ENCODE peak calls at places on chromosomes 3 and 15, in four cellular contexts. One of them, this sample, is unnamed.
A peak's percentile ranks its signal among the peaks of the same experiment; 100 is the strongest.

GRCh38 chr15:43934480-43934879 is 107.7 kb downstream of the WDR76 start:
- DNase-seq in lower lobe of right lung: no peak
- DNase-seq in heart left ventricle: no peak
- DNase-seq in testis: no peak
- DNase-seq in this sample: no peak

GRCh38 chr3:139718415-139718814 is 40.6 kb upstream of the NMNAT3 start:
- DNase-seq in lower lobe of right lung: no peak
- DNase-seq in heart left ventricle: peak; percentile 35
- DNase-seq in testis: peak; percentile 74
- DNase-seq in this sample: peak; percentile 60

GRCh38 chr3:72892081-72892763 is 4.4 kb downstream of the GXYLT2 start:
- DNase-seq in lower lobe of right lung: no peak
- DNase-seq in heart left ventricle: peak; percentile 48
- DNase-seq in testis: peak; percentile 21
- DNase-seq in this sample: no peak

GRCh38 chr15:29103825-29104565 is 165.6 kb downstream of the NSMCE3 start:
- DNase-seq in lower lobe of right lung: peak; percentile 57
- DNase-seq in heart left ventricle: peak; percentile 72
- DNase-seq in testis: peak; percentile 84
- DNase-seq in this sample: peak; percentile 73

GRCh38 chr15:66763186-66764066 is 61.4 kb downstream of the SMAD6 start:
- DNase-seq in lower lobe of right lung: peak; percentile 95
- DNase-seq in heart left ventricle: peak; percentile 98
- DNase-seq in testis: peak; percentile 54
- DNase-seq in this sample: peak; percentile 94

GRCh38 chr3:114569186-114569585 is 275.4 kb downstream of the TIGIT start:
- DNase-seq in lower lobe of right lung: no peak
- DNase-seq in heart left ventricle: no peak
- DNase-seq in testis: no peak
- DNase-seq in this sample: no peak

GRCh38 chr3:155455765-155456164 is 162.3 kb upstream of the STRIT1 start:
- DNase-seq in lower lobe of right lung: no peak
- DNase-seq in heart left ventricle: no peak
- DNase-seq in testis: no peak
- DNase-seq in this sample: no peak

GRCh38 chr3:178558637-178559036 is 22.4 kb downstream of the KCNMB2 start:
- DNase-seq in lower lobe of right lung: no peak
- DNase-seq in heart left ventricle: no peak
- DNase-seq in testis: no peak
- DNase-seq in this sample: no peak

GRCh38 chr3:42670670-42671069 is 14.7 kb upstream of the KLHL40 start:
- DNase-seq in lower lobe of right lung: no peak
- DNase-seq in heart left ventricle: no peak
- DNase-seq in testis: no peak
- DNase-seq in this sample: no peak

GRCh38 chr3:60932669-60933068 is 318.6 kb downstream of the FHIT start:
- DNase-seq in lower lobe of right lung: no peak
- DNase-seq in heart left ventricle: no peak
- DNase-seq in testis: no peak
- DNase-seq in this sample: no peak

GRCh38 chr3:28348286-28348636 is 260 bp upstream of the ZCWPW2 start:
- DNase-seq in lower lobe of right lung: no peak
- DNase-seq in heart left ventricle: no peak
- DNase-seq in testis: no peak
- DNase-seq in this sample: peak; percentile 95

GRCh38 chr15:70217246-70218160 is 119.8 kb upstream of the TLE3 start:
- DNase-seq in lower lobe of right lung: no peak
- DNase-seq in heart left ventricle: no peak
- DNase-seq in testis: no peak
- DNase-seq in this sample: no peak

GRCh38 chr15:67080118-67080899 is 14.9 kb downstream of the SMAD3 start:
- DNase-seq in lower lobe of right lung: peak; percentile 68
- DNase-seq in heart left ventricle: no peak
- DNase-seq in testis: peak; percentile 81
- DNase-seq in this sample: no peak

GRCh38 chr3:149581248-149581647 is 76.6 kb downstream of the WWTR1 start:
- DNase-seq in lower lobe of right lung: no peak
- DNase-seq in heart left ventricle: no peak
- DNase-seq in testis: no peak
- DNase-seq in this sample: no peak

GRCh38 chr15:48250640-48251076 is 44.6 kb downstream of the SLC12A1 start:
- DNase-seq in lower lobe of right lung: no peak
- DNase-seq in heart left ventricle: no peak
- DNase-seq in testis: peak; percentile 49
- DNase-seq in this sample: no peak

GRCh38 chr15:92020207-92020606 is 166.7 kb downstream of the SLCO3A1 start:
- DNase-seq in lower lobe of right lung: no peak
- DNase-seq in heart left ventricle: no peak
- DNase-seq in testis: no peak
- DNase-seq in this sample: no peak

GRCh38 chr3:21641959-21642358 is 109.1 kb downstream of the ZNF385D start:
- DNase-seq in lower lobe of right lung: no peak
- DNase-seq in heart left ventricle: no peak
- DNase-seq in testis: no peak
- DNase-seq in this sample: no peak

GRCh38 chr3:102190340-102190723 is 244.5 kb upstream of the ZPLD1 start:
- DNase-seq in lower lobe of right lung: no peak
- DNase-seq in heart left ventricle: no peak
- DNase-seq in testis: no peak
- DNase-seq in this sample: no peak

GRCh38 chr15:33985287-33985686 is 17.0 kb downstream of the CHRM5 start:
- DNase-seq in lower lobe of right lung: no peak
- DNase-seq in heart left ventricle: no peak
- DNase-seq in testis: no peak
- DNase-seq in this sample: no peak

DNA sequence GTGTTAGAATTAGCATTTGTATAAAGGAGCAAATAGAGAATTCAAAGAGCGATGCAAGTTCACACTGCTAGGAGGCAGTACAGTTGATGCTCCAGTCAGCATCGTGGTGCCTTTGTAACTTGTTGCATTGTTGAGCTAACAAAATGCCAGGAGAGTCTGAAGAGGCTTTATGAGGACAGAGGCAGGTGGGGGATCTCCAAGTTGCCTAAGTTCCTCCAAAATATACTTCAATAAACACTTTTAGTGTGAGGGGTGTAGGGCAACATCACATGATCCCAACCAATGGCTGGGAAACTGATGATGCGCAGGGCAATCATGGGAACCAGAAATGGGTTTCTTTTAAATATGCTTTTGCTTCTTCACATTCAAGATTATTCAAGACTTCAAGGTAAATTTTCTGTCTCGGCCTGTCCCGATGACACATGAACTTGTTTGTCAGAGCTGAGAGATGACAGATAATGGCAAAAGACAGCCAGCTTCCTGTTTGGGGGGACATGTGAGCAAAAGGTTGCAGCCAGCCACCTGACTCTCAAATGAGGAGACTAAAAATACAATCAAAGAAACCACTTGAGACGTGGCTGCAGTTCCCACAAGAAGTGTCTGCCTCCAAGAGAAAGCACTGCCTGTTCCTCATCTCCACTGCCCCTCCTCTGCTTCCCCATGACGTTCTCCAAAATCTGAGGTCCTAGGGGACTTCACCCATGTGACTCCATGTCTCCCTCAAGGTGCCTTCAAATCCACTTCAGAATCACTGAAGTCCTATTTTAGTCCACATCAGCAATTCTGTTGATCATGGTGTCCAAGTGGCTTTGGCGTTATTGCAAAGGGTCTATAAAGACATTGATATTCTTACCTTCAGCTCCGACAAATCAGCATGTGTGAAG is 39.3 kb downstream of the KLHL6 start:
- DNase-seq in lower lobe of right lung: no peak
- DNase-seq in heart left ventricle: no peak
- DNase-seq in testis: no peak
- DNase-seq in this sample: no peak
- TF ChIP-seq CTCF in lower lobe of right lung: no peak
- TF ChIP-seq CTCF in heart left ventricle: no peak
- TF ChIP-seq CTCF in testis: no peak
- TF ChIP-seq CTCF in this sample: no peak

GRCh38 chr3:195117978-195118581 is 152.9 kb downstream of the XXYLT1 start:
- DNase-seq in lower lobe of right lung: no peak
- DNase-seq in heart left ventricle: no peak
- DNase-seq in testis: no peak
- DNase-seq in this sample: no peak
- H3K4me3 ChIP-seq in lower lobe of right lung: no peak overlapping the region
- H3K4me3 ChIP-seq in heart left ventricle: no peak overlapping the region
- H3K4me3 ChIP-seq in testis: no peak overlapping the region
- H3K4me3 ChIP-seq in this sample: no peak overlapping the region

DNA sequence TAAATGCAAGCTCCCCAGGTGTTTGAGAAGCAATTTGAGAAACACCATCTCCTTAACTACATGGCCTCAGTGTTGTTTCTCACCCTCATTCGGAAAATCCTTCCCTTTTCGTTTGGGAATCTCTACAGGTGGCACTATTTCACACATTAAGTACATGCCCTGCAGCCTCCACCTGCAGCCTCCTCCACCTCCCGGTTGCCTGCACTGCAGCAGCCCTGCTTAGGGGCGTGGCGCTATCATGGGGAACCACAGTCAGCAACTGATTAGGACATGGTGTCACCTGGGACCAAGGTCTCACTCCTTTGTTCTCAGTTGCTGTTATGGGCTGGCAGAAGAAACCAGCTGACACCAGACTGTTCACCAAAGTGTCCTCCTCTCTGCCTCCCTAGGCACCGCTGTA is 11.7 kb upstream of the ZNF774 start:
- DNase-seq in lower lobe of right lung: no peak
- DNase-seq in heart left ventricle: no peak
- DNase-seq in testis: no peak
- DNase-seq in this sample: no peak
- TF ChIP-seq CTCF in lower lobe of right lung: no peak
- TF ChIP-seq CTCF in heart left ventricle: no peak
- TF ChIP-seq CTCF in testis: no peak
- TF ChIP-seq CTCF in this sample: no peak

GRCh38 chr15:51869074-51869425 is 39.6 kb downstream of the TMOD3 start:
- DNase-seq in lower lobe of right lung: no peak
- DNase-seq in heart left ventricle: no peak
- DNase-seq in testis: no peak
- DNase-seq in this sample: no peak

GRCh38 chr15:51866161-51866560 is 36.7 kb downstream of the TMOD3 start:
- DNase-seq in lower lobe of right lung: no peak
- DNase-seq in heart left ventricle: no peak
- DNase-seq in testis: no peak
- DNase-seq in this sample: no peak

GRCh38 chr15:51865291-51865690 is 35.8 kb downstream of the TMOD3 start:
- DNase-seq in lower lobe of right lung: no peak
- DNase-seq in heart left ventricle: no peak
- DNase-seq in testis: no peak
- DNase-seq in this sample: no peak

GRCh38 chr15:51864408-51865056 is 35.1 kb downstream of the TMOD3 start:
- DNase-seq in lower lobe of right lung: no peak
- DNase-seq in heart left ventricle: no peak
- DNase-seq in testis: no peak
- DNase-seq in this sample: no peak

GRCh38 chr15:51866751-51867150 is 37.3 kb downstream of the TMOD3 start:
- DNase-seq in lower lobe of right lung: no peak
- DNase-seq in heart left ventricle: no peak
- DNase-seq in testis: no peak
- DNase-seq in this sample: no peak
- H3K4me3 ChIP-seq in lower lobe of right lung: no peak overlapping the region
- H3K4me3 ChIP-seq in heart left ventricle: no peak overlapping the region
- H3K4me3 ChIP-seq in testis: no peak overlapping the region
- H3K4me3 ChIP-seq in this sample: no peak overlapping the region

GRCh38 chr3:10693457-10693856 is 122.6 kb upstream of the SLC6A11 start:
- DNase-seq in lower lobe of right lung: no peak
- DNase-seq in heart left ventricle: no peak
- DNase-seq in testis: no peak
- DNase-seq in this sample: no peak
- TF ChIP-seq CTCF in lower lobe of right lung: no peak
- TF ChIP-seq CTCF in heart left ventricle: no peak
- TF ChIP-seq CTCF in testis: no peak
- TF ChIP-seq CTCF in this sample: no peak

GRCh38 chr3:186362988-186363387 is 954 bp upstream of the DGKG start:
- DNase-seq in lower lobe of right lung: no peak
- DNase-seq in heart left ventricle: no peak
- DNase-seq in testis: no peak
- DNase-seq in this sample: peak; percentile 58

GRCh38 chr3:186360779-186361178 is 1.3 kb downstream of the DGKG start:
- DNase-seq in lower lobe of right lung: peak; percentile 66
- DNase-seq in heart left ventricle: peak; percentile 53
- DNase-seq in testis: no peak
- DNase-seq in this sample: peak; percentile 52

GRCh38 chr3:186362409-186362757 is 349 bp upstream of the DGKG start:
- DNase-seq in lower lobe of right lung: no peak
- DNase-seq in heart left ventricle: no peak
- DNase-seq in testis: no peak
- DNase-seq in this sample: no peak

GRCh38 chr3:186361612-186362408 is at the start of gene DGKG:
- DNase-seq in lower lobe of right lung: peak; percentile 80
- DNase-seq in heart left ventricle: peak; percentile 76
- DNase-seq in testis: peak; percentile 49
- DNase-seq in this sample: peak; percentile 58

DNA sequence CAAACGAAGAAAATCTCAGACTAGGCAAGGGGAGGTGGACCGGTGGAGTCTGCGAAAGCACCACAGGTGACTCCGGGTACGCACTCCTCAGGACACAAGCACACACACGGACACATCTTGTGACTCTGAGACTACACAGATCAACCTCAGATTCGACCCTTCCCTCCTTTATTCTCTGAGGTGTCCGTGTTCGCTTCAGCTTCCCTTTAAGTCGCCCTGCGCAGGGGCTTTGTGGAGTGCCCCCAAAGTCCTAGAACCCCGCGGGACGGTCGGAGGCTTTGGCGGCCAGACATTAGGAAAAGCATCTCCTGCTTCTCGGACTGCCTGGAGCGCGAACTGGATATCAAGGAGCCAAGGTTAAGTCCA is 805 bp downstream of the DGKG start:
- DNase-seq in lower lobe of right lung: no peak
- DNase-seq in heart left ventricle: no peak
- DNase-seq in testis: no peak
- DNase-seq in this sample: no peak
- H3K4me3 ChIP-seq in lower lobe of right lung: peak overlapping the region; percentile 59
- H3K4me3 ChIP-seq in heart left ventricle: peak overlapping the region; percentile 69
- H3K4me3 ChIP-seq in testis: peak overlapping the region; percentile 57
- H3K4me3 ChIP-seq in this sample: peak overlapping the region; percentile 62

GRCh38 chr3:105513042-105513441 is 146.3 kb downstream of the ALCAM start:
- DNase-seq in lower lobe of right lung: no peak
- DNase-seq in heart left ventricle: no peak
- DNase-seq in testis: no peak
- DNase-seq in this sample: no peak

GRCh38 chr3:105518201-105518600 is 151.5 kb downstream of the ALCAM start:
- DNase-seq in lower lobe of right lung: no peak
- DNase-seq in heart left ventricle: no peak
- DNase-seq in testis: no peak
- DNase-seq in this sample: no peak

GRCh38 chr3:105518806-105519418 is 152.2 kb downstream of the ALCAM start:
- DNase-seq in lower lobe of right lung: no peak
- DNase-seq in heart left ventricle: no peak
- DNase-seq in testis: peak; percentile 15
- DNase-seq in this sample: no peak

GRCh38 chr3:105513886-105514285 is 147.2 kb downstream of the ALCAM start:
- DNase-seq in lower lobe of right lung: no peak
- DNase-seq in heart left ventricle: no peak
- DNase-seq in testis: no peak
- DNase-seq in this sample: no peak

GRCh38 chr3:105516972-105517371 is 150.3 kb downstream of the ALCAM start:
- DNase-seq in lower lobe of right lung: no peak
- DNase-seq in heart left ventricle: no peak
- DNase-seq in testis: peak; percentile 29
- DNase-seq in this sample: no peak
- TF ChIP-seq CTCF in lower lobe of right lung: no peak
- TF ChIP-seq CTCF in heart left ventricle: no peak
- TF ChIP-seq CTCF in testis: no peak
- TF ChIP-seq CTCF in this sample: peak; percentile 50